ENCODE peak calls at places on chromosome 14, in eight cellular contexts. R, O, P, M, J, A, Y and N are unnamed samples. For H3K79me2, the result is how much of the 10 kb centered on the place peaks cover.

GRCh38 chr14:83838221-83838620 is 1691.7 kb upstream of the FLRT2 start:
- DNase-seq in P (no peak), J (no peak), O (no peak), M (no peak), A (no peak), R (no peak), Y (no peak), N (no peak)

GRCh38 chr14:20644520-20644919 is 3.0 kb upstream of the OR6S1 start:
- DNase-seq in A (no peak), Y (no peak), M (no peak), J (no peak), O (no peak), P (no peak), R (no peak), N (no peak)

GRCh38 chr14:95382747-95383146 is 63.0 kb upstream of the CLMN start:
- DNase-seq in M (no peak), P (no peak), R (no peak), Y (no peak), A (no peak), J (no peak), O (no peak), N (no peak)

GRCh38 chr14:55386037-55386798 is 25.4 kb downstream of the ATG14 start:
- DNase-seq in R (no peak), M (no peak), P (no peak), O (no peak), A (no peak), J (no peak), Y (no peak), N (no peak)

GRCh38 chr14:55715889-55716288 is 135.9 kb downstream of the KTN1 start:
- DNase-seq in A (peak), R (no peak), M (no peak), J (peak), Y (no peak), O (no peak), P (no peak), N (peak)

GRCh38 chr14:90544566-90544965 is 147.7 kb downstream of the CALM1 start:
- DNase-seq in O (no peak), Y (no peak), J (no peak), M (no peak), A (no peak), P (no peak), R (no peak), N (no peak)

GRCh38 chr14:39184628-39185255 is 9.7 kb downstream of the PNN start:
- DNase-seq in M (no peak), J (no peak), A (no peak), P (no peak), R (no peak), O (no peak), Y (no peak), N (no peak)

GRCh38 chr14:29442720-29443119 is 484.9 kb downstream of the PRKD1 start:
- DNase-seq in A (no peak), Y (no peak), R (no peak), O (no peak), P (no peak), J (peak), M (no peak), N (peak)

GRCh38 chr14:106051790-106052189 is 525.4 kb downstream of the TMEM121 start:
- DNase-seq in P (no peak), Y (no peak), M (no peak), J (no peak), O (no peak), R (no peak), A (no peak), N (no peak)

GRCh38 chr14:33347816-33348215 is 409.1 kb downstream of the NPAS3 start:
- DNase-seq in R (no peak), J (peak), P (no peak), Y (no peak), A (no peak), M (no peak), O (no peak), N (no peak)

GRCh38 chr14:76844223-76844622 is 18.0 kb downstream of the LRRC74A start:
- DNase-seq in R (peak), J (peak), O (no peak), P (no peak), Y (peak), A (no peak), M (no peak), N (no peak)

GRCh38 chr14:64879635-64880381 is at the start of gene SPTB:
- DNase-seq in A (peak), M (peak), P (peak), J (peak), Y (peak), R (peak), O (no peak), N (no peak)

GRCh38 chr14:36986407-36986806 is 186.0 kb downstream of the SLC25A21 start:
- DNase-seq in M (no peak), A (no peak), J (no peak), Y (no peak), P (no peak), O (no peak), R (no peak), N (no peak)
- H3K79me2 ChIP-seq in M (under half), A (under half), J (under half), Y (under half), P (under half), O (under half), R (under half), N (under half)

GRCh38 chr14:102878174-102878969 is 44.1 kb upstream of the AMN start:
- DNase-seq in A (no peak), M (no peak), P (peak), R (no peak), O (no peak), J (no peak), Y (peak), N (no peak)
- H2AFZ ChIP-seq in A (no peak), M (no peak), P (no peak), R (no peak), O (no peak), J (no peak), Y (no peak), N (no peak)

GRCh38 chr14:75661499-75661814 is 411 bp downstream of the TTLL5 start:
- DNase-seq in O (no peak), P (no peak), Y (no peak), M (no peak), R (no peak), A (no peak), J (no peak), N (no peak)

GRCh38 chr14:75660630-75661498 is at the start of the genes ERG28 and TTLL5:
- DNase-seq in M (peak), Y (peak), R (peak), J (peak), P (peak), A (peak), O (peak), N (peak)

GRCh38 chr14:75657331-75657730 is 3.3 kb downstream of the ERG28 start:
- DNase-seq in J (no peak), Y (no peak), O (no peak), A (no peak), M (no peak), P (no peak), R (no peak), N (no peak)

GRCh38 chr14:75660238-75660629 is 442 bp downstream of the ERG28 start:
- DNase-seq in O (no peak), J (peak), Y (no peak), R (no peak), P (no peak), M (no peak), A (no peak), N (no peak)

DNA sequence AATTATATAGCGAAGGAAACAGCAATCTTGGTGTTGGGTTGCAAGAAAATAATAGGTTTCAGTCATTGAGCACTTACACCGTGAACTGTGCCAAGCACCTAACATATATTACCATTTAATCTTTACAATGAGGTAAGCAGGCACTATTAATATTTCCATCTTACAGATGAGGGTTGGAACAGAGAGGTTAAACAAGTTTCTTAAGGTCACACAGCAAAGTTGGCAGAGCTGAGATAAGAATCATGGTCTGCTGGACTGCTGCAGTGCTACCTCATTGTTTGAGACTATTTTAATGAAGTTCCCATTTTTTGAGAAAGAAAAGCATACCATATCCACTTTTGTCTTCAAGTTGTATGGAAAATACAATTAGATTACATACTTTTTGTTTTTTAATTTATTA is 1.7 kb downstream of the ERG28 start:
- DNase-seq in A (no peak), M (no peak), J (no peak), R (no peak), O (no peak), P (no peak), Y (no peak), N (no peak)
- H3K79me2 ChIP-seq in A (under half), M (under half), J (under half), R (under half), O (under half), P (under half), Y (half or more), N (under half)

DNA sequence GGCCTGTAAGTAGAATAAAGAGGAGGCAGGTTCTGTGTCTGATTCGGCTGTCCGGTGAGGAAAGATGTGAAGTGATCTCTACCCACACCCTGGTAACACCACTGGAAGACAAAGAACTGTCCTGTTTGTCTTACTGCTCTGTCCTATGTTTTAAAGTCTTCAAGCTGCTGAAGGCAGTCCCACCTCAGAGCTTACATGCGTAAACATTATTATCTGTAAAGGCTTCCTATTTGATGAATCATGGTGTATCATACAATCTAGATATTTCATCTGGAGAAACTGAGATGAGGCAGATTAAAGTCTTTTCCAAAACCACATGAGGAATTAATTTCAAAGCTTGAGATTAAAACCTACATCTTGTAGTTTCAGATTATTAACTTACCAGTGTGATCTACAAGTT is 427.6 kb downstream of the ZFP36L1 start:
- DNase-seq in M (no peak), O (peak), J (peak), A (no peak), P (no peak), Y (no peak), R (no peak), N (peak)
- H2AFZ ChIP-seq in M (no peak), O (no peak), J (no peak), A (peak), P (no peak), Y (no peak), R (no peak), N (no peak)

GRCh38 chr14:72800296-72800695 is 93.6 kb downstream of the DPF3 start:
- DNase-seq in J (no peak), O (no peak), P (no peak), Y (no peak), M (no peak), A (no peak), R (no peak), N (no peak)
- H3K79me2 ChIP-seq in J (half or more), O (under half), P (under half), Y (under half), M (under half), A (under half), R (under half), N (under half)

GRCh38 chr14:102280376-102280962 is 24.5 kb downstream of the MOK start:
- DNase-seq in P (no peak), R (no peak), M (no peak), Y (no peak), O (peak), A (no peak), J (peak), N (peak)

GRCh38 chr14:102285106-102285505 is 19.9 kb downstream of the MOK start:
- DNase-seq in R (no peak), O (no peak), A (no peak), Y (no peak), P (no peak), M (no peak), J (no peak), N (no peak)

GRCh38 chr14:102279688-102280348 is 25.1 kb downstream of the MOK start:
- DNase-seq in O (peak), M (no peak), Y (peak), R (no peak), A (peak), P (no peak), J (peak), N (peak)

GRCh38 chr14:102279282-102279681 is 25.7 kb downstream of the MOK start:
- DNase-seq in R (no peak), Y (no peak), O (no peak), J (no peak), A (no peak), M (no peak), P (no peak), N (no peak)

DNA sequence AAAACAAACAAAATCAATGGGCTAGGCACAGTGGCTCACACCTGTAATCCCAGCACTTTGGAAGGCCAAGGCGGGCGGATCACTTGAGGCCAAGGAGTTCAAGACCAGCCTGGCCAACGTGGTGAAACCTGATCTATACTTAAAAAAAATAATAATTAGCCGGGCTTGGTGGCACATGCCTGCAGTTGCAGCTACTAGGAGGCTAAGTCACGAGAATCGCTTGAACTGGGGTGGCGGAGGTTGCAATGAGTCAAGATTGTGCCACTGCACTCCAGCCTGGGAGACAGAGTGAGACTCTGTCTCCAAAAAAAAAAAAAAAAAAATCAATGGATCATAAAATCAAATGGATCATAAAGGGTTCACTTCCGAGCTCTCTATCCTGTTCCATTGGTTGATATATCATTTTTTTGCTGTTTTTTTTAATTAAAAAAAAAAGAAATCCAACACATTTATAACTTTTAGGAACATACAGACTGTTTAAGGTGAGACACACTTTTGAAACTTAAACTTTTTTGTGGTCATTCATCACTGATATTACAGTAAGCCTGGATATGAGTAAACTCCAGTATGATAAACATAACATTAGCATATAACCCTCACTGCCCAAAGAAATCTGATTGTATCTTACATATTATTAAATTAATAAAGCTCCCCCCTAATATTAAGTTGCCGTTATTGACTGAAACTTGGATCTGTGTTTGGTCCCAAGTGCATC is 22.1 kb downstream of the MOK start:
- DNase-seq in R (no peak), M (no peak), J (no peak), Y (no peak), O (no peak), P (no peak), A (no peak), N (no peak)
- H2AFZ ChIP-seq in R (no peak), M (no peak), J (no peak), Y (no peak), O (no peak), P (no peak), A (no peak), N (no peak)

GRCh38 chr14:22982013-22982476 is 306 bp downstream of the AJUBA start:
- DNase-seq in O (no peak), A (no peak), J (no peak), P (no peak), Y (peak), R (no peak), M (no peak), N (no peak)
- H3K79me2 ChIP-seq in O (half or more), A (half or more), J (half or more), P (under half), Y (under half), R (under half), M (half or more), N (under half)

DNA sequence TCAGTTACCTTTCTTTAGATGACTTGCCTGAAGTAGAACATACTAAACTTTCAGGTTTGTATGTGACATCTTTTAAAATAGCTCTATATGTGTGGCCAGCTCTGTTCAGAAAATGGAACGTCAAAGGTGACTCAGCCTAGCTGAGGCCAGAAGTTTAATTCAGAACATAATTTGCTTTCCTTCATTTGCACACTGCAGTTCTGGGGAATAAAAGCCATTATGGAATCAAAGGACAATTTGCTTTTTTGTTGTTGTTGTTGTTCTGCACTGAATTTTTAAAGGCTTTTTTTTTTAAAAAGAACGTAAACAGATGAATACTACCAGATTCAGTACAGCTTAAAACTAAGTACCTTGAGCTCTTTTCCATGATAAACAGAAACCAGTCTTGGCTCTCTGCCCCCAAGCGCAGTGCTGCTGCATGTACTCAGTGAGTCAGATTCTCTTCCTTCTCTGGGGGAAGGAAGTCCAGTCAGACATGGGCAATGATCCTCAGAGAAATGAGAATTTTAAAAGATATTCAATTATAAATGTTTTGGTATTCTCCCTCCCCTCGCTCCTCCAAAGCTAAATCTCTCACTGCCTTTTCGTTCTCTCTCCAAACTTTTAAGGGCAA is 644.2 kb downstream of the NOVA1 start:
- DNase-seq in A (peak), O (no peak), M (no peak), P (no peak), J (peak), Y (no peak), R (no peak), N (peak)
- H2AFZ ChIP-seq in A (no peak), O (no peak), M (peak), P (no peak), J (peak), Y (peak), R (no peak), N (no peak)

GRCh38 chr14:68564826-68565760 is 227.8 kb downstream of the ZFP36L1 start:
- DNase-seq in A (no peak), M (no peak), J (no peak), R (peak), Y (peak), O (no peak), P (peak), N (no peak)
- H3K79me2 ChIP-seq in A (under half), M (under half), J (under half), R (under half), Y (under half), O (under half), P (under half), N (under half)

DNA sequence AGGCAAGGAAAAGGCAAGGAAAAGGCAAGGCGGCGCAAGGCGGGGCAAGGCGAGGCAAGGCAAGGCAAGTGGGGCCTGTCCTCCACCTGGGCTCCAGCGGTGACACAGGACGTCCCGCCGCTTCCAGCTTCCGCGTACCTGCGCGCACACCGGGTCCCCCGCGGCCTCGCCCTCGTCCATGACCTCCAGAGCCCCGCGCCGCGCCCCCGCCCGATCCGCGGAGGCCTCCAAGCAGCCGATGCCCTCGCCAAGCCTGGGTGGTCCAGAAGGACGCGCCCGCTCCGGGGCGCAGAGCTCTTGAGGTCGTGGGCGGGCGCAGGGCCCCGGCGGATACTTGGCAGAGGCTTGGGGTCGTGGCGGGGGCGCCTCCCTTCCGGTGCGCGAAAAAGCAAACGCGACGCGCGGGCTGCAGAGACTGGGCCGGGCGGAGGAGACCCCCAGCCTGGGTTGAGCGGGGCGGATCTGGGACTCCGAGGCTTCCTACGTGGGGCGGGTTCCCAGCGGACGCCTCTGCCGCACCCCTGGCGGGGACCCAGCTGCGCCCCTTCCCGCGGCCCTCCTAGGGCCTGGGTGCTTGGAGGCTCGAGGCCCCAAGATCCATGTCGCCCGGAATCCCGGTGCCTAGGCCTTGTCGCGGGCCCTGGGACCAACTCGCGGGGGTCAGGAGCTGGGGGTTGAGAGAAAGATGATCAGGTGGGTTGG is 60.7 kb upstream of the EIF5 start:
- DNase-seq in R (no peak), P (no peak), A (no peak), M (no peak), Y (peak), O (no peak), J (peak), N (no peak)
- H2AFZ ChIP-seq in R (no peak), P (no peak), A (no peak), M (no peak), Y (peak), O (no peak), J (peak), N (no peak)